ENCODE peak calls at places on chromosomes 7 and 10, in eight cellular contexts. Y is cardiac muscle cell, B is astrocyte of the spinal cord, G is Peyer's patch, K is heart left ventricle, F is PC-3, Q is kidney, L is mammary epithelial cell. X is an unnamed sample.

GRCh38 chr10:107264742-107265141 is 100.2 kb upstream of the SORCS1 start:
- DNase-seq in Y (no peak), B (no peak), G (no peak), K (no peak), F (no peak), Q (no peak), L (no peak), X (no peak)

GRCh38 chr7:87475359-87476178 is at the start of gene ABCB4:
- DNase-seq in Y (peak), B (peak), G (peak), K (peak), F (no peak), Q (peak), L (no peak), X (no peak)

GRCh38 chr7:13737563-13737962 is 251.9 kb downstream of the ETV1 start:
- DNase-seq in Y (no peak), B (no peak), G (no peak), K (no peak), F (no peak), Q (no peak), L (no peak), X (no peak)

GRCh38 chr7:26143298-26144044 is 8.5 kb upstream of the NFE2L3 start:
- DNase-seq in Y (peak), B (no peak), G (no peak), K (no peak), F (peak), Q (no peak), L (no peak), X (no peak)

GRCh38 chr7:51607447-51607846 is 290.8 kb upstream of the COBL start:
- DNase-seq in Y (no peak), B (no peak), G (no peak), K (no peak), F (no peak), Q (no peak), L (no peak), X (no peak)

GRCh38 chr7:1561036-1561940 is 5.3 kb upstream of the TMEM184A start:
- DNase-seq in Y (no peak), B (no peak), G (peak), K (peak), F (no peak), Q (peak), L (no peak), X (no peak)

GRCh38 chr10:44253769-44254462 is 131.0 kb downstream of the CXCL12 start:
- DNase-seq in Y (peak), B (peak), G (no peak), K (peak), F (peak), Q (peak), L (no peak), X (no peak)

GRCh38 chr10:49592726-49593563 is 17.2 kb upstream of the SLC18A3 start:
- DNase-seq in Y (peak), B (peak), G (no peak), K (no peak), F (peak), Q (no peak), L (peak), X (peak)

GRCh38 chr10:69124558-69125121 is 662 bp downstream of the VPS26A start:
- DNase-seq in Y (peak), B (peak), G (peak), K (no peak), F (peak), Q (no peak), L (peak), X (peak)

GRCh38 chr10:80477813-80478212 is 23.7 kb downstream of the TSPAN14 start:
- DNase-seq in Y (peak), B (peak), G (no peak), K (no peak), F (no peak), Q (no peak), L (peak), X (no peak)

GRCh38 chr10:86341361-86341811 is 25.2 kb downstream of the GRID1 start:
- DNase-seq in Y (peak), B (no peak), G (no peak), K (peak), F (no peak), Q (peak), L (peak), X (no peak)

GRCh38 chr7:26151096-26151495 is 902 bp upstream of the NFE2L3 start:
- DNase-seq in Y (no peak), B (no peak), G (no peak), K (no peak), F (no peak), Q (no peak), L (no peak), X (no peak)

GRCh38 chr7:150828384-150828783 is 23.9 kb upstream of the AOC1 start:
- DNase-seq in Y (no peak), B (no peak), G (no peak), K (no peak), F (no peak), Q (no peak), L (no peak), X (no peak)

GRCh38 chr10:101087965-101088364 is 26.2 kb downstream of the KAZALD1 start:
- DNase-seq in Y (no peak), B (no peak), G (no peak), K (no peak), F (no peak), Q (no peak), L (no peak), X (no peak)

GRCh38 chr10:22631646-22632278 is 82.6 kb downstream of the PIP4K2A start:
- DNase-seq in Y (peak), B (peak), G (no peak), K (no peak), F (no peak), Q (no peak), L (no peak), X (no peak)

GRCh38 chr10:69669408-69669807 is 39.4 kb downstream of the FAM241B start:
- DNase-seq in Y (no peak), B (no peak), G (no peak), K (no peak), F (no peak), Q (no peak), L (no peak), X (no peak)

GRCh38 chr7:134140889-134141867 is 14.0 kb downstream of the LRGUK start:
- DNase-seq in Y (peak), B (peak), G (peak), K (peak), F (peak), Q (peak), L (peak), X (peak)

DNA sequence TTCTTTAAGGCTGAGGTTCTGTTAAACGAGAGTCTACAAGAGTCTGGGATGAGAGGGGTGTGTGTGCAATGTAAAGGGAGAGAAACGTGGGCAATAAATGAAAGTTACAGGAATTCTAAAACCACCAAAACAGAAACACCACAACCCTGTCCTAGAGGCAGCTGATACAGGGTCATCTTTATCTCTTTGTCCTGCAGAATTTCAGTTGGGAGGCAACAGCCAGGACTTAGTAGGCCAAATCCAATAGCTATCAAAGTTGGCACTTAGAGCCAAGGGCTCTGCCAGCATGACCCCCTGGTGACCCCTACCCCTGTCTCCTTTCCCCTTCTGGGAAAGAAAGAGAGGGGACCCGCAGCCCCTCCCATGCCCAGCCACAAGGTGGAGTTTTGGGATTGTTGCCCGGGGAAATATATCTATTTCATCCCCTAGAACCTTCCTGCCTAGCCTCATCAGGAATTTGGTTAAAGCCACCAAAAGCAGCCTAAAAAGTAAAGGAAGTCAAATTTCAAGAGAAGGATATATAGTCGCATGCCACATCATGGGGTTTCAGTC is 85.2 kb downstream of the OSBPL3 start:
- DNase-seq in Y (no peak), B (no peak), G (no peak), K (no peak), F (peak), Q (no peak), L (no peak), X (no peak)
- TF ChIP-seq CTCF in Y (peak), B (peak), G (no peak), K (peak), F (peak), Q (no peak), L (peak), X (peak)

DNA sequence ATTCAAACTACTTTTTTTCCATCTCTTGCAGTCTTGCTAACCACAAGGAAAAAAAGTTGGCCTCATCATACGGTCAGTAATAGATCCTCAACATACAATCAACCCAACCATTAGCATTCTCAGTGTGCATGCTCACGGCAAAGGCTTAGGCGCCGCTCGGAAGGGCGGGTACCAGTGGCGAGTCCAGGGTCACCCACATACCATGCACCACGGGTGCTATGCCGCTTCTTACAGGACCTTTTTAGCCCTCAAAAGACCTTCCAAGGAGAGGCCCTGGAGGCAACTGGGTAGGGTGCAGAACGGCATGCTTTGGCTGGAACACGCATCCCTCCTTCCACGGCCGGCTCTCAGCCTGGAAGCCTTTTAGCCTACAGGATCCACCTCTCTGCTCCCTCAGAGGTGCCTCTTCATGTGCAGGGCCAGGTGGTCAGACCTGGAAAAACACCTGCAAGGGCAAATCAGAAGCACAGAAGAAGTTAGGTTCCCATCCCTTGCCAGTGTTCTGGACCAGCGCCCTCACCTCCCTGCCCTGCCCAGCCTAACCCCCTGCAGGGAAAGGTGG is 5.8 kb downstream of the KLF6 start:
- DNase-seq in Y (peak), B (no peak), G (no peak), K (no peak), F (no peak), Q (no peak), L (peak), X (no peak)
- H3K4me3 ChIP-seq in Y (no peak), B (peak), G (no peak), K (peak), F (peak), Q (peak), L (peak), X (peak)

GRCh38 chr7:98081351-98081750 is 25.3 kb upstream of the LMTK2 start:
- DNase-seq in Y (no peak), B (no peak), G (no peak), K (no peak), F (no peak), Q (no peak), L (no peak), X (no peak)

GRCh38 chr7:98084631-98085030 is 22.0 kb upstream of the LMTK2 start:
- DNase-seq in Y (no peak), B (no peak), G (no peak), K (no peak), F (peak), Q (no peak), L (peak), X (no peak)

GRCh38 chr7:98086231-98086855 is 20.3 kb upstream of the LMTK2 start:
- DNase-seq in Y (no peak), B (no peak), G (peak), K (no peak), F (peak), Q (no peak), L (peak), X (no peak)

GRCh38 chr7:98090116-98090515 is 16.5 kb upstream of the LMTK2 start:
- DNase-seq in Y (no peak), B (no peak), G (no peak), K (no peak), F (no peak), Q (no peak), L (peak), X (no peak)

GRCh38 chr7:98085674-98086073 is 21.0 kb upstream of the LMTK2 start:
- DNase-seq in Y (no peak), B (no peak), G (peak), K (no peak), F (peak), Q (no peak), L (peak), X (no peak)
- TF ChIP-seq CTCF in Y (no peak), B (no peak), G (peak), K (no peak), F (no peak), Q (no peak), L (no peak), X (no peak)

GRCh38 chr7:137999496-138000080 is 2.3 kb downstream of the CREB3L2 start:
- DNase-seq in Y (no peak), B (no peak), G (no peak), K (no peak), F (no peak), Q (no peak), L (peak), X (no peak)
- H3K4me3 ChIP-seq in Y (peak), B (peak), G (peak), K (peak), F (peak), Q (peak), L (peak), X (peak)

GRCh38 chr7:85806321-85806720 is 619.5 kb upstream of the SEMA3D start:
- DNase-seq in Y (no peak), B (no peak), G (no peak), K (no peak), F (peak), Q (no peak), L (no peak), X (no peak)
- TF ChIP-seq CTCF in Y (no peak), B (no peak), G (no peak), K (no peak), F (peak), Q (no peak), L (no peak), X (no peak)

GRCh38 chr10:119747940-119748339 is 22.1 kb downstream of the INPP5F start:
- DNase-seq in Y (no peak), B (no peak), G (no peak), K (no peak), F (no peak), Q (no peak), L (no peak), X (no peak)
- H3K4me3 ChIP-seq in Y (no peak), B (no peak), G (no peak), K (no peak), F (no peak), Q (no peak), L (no peak), X (no peak)

DNA sequence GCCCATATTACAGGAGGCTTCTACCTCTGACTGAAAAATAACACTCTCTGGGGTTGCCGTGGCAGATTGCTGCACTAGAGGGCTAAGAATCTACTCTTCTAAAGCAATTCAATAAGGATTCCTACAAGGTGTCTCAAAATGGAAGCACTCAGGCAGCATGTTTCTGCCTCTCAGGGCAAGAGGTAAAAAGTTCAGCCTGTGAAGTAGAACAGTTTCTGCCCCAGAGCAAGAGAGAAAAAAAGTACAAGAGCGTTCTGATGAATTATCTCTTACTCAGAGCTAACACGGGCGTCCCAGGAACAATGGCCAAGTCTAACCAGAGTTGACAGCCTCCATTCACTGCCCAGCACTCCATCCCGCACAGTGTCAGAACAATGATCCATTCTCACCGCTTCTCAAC is 71.3 kb upstream of the TES start:
- DNase-seq in Y (peak), B (peak), G (no peak), K (no peak), F (peak), Q (no peak), L (peak), X (no peak)
- TF ChIP-seq CTCF in Y (no peak), B (no peak), G (no peak), K (no peak), F (no peak), Q (no peak), L (no peak), X (no peak)